ENCODE peak calls at places on chromosomes 6 and 20, in four cellular contexts. T, K, N and S are unnamed samples.

GRCh38 chr6:14964901-14965300 is 281.0 kb upstream of the JARID2 start:
- DNase-seq in T (no peak), K (no peak), N (no peak), S (no peak)

GRCh38 chr6:93163146-93163545 is 256.2 kb downstream of the EPHA7 start:
- DNase-seq in T (no peak), K (no peak), N (no peak), S (no peak)

GRCh38 chr6:75524322-75524972 is 30.8 kb upstream of the FILIP1 start:
- DNase-seq in T (peak; percentile 67), K (no peak), N (no peak), S (peak; percentile 61)

GRCh38 chr6:109008537-109008950 is 86.1 kb downstream of the SESN1 start:
- DNase-seq in T (no peak), K (no peak), N (no peak), S (no peak)

GRCh38 chr20:19789446-19789845 is 31.4 kb downstream of the RIN2 start:
- DNase-seq in T (no peak), K (no peak), N (no peak), S (no peak)

GRCh38 chr6:33812669-33813068 is 8.9 kb upstream of the MLN start:
- DNase-seq in T (no peak), K (no peak), N (no peak), S (no peak)

GRCh38 chr6:166664135-166664534 is 37.1 kb upstream of the RPS6KA2 start:
- DNase-seq in T (no peak), K (no peak), N (no peak), S (no peak)

GRCh38 chr6:33590531-33591198 is 10.6 kb upstream of the BAK1 start:
- DNase-seq in T (no peak), K (no peak), N (no peak), S (no peak)

GRCh38 chr20:46931699-46932098 is 37.1 kb downstream of the EYA2 start:
- DNase-seq in T (no peak), K (no peak), N (no peak), S (peak; percentile 14)

GRCh38 chr6:134134654-134135053 is 82.2 kb upstream of the SLC2A12 start:
- DNase-seq in T (no peak), K (no peak), N (no peak), S (no peak)

GRCh38 chr20:24773751-24774201 is 175.3 kb upstream of the CST7 start:
- DNase-seq in T (peak; percentile 69), K (no peak), N (no peak), S (peak; percentile 2)

GRCh38 chr20:50595988-50596693 is 86.0 kb downstream of the PTPN1 start:
- DNase-seq in T (no peak), K (no peak), N (no peak), S (no peak)

GRCh38 chr6:165557674-165558073 is 105.4 kb downstream of the PDE10A start:
- DNase-seq in T (no peak), K (no peak), N (no peak), S (no peak)

GRCh38 chr20:61043681-61044080 is 208.4 kb upstream of the CDH4 start:
- DNase-seq in T (no peak), K (no peak), N (no peak), S (no peak)

GRCh38 chr6:150211700-150212615 is 69.1 kb downstream of the PPP1R14C start:
- DNase-seq in T (no peak), K (no peak), N (no peak), S (no peak)

GRCh38 chr20:6685181-6685582 is 82.3 kb upstream of the BMP2 start:
- DNase-seq in T (peak; percentile 7), K (no peak), N (no peak), S (no peak)

GRCh38 chr20:3509064-3509463 is 38.2 kb downstream of the ATRN start:
- DNase-seq in T (no peak), K (no peak), N (no peak), S (no peak)

GRCh38 chr20:47576516-47577033 is 74.9 kb downstream of the NCOA3 start:
- DNase-seq in T (no peak), K (no peak), N (peak; percentile 8), S (peak; percentile 76)